ENCODE peak calls at places on chromosomes 1 and 21, in eight cellular contexts. One of them, this sample, is unnamed.

GRCh38 chr1:209427277-209427676 is 156.2 kb upstream of the CAMK1G start:
- DNase-seq in thoracic aorta: no peak
- DNase-seq in effector memory CD8-positive, alpha-beta T cell: no peak
- DNase-seq in stimulated activated CD4-positive, alpha-beta T cell treated with anti-CD3 and anti-CD28 coated beads, Interleukin-12 subunit alpha, Interleukin-12 subunit beta, amount 100 ng/mL, for 4 hours: no peak
- DNase-seq in T-helper 17 cell: no peak
- DNase-seq in EL: no peak
- DNase-seq in sigmoid colon: no peak
- DNase-seq in neural crest cell: no peak
- DNase-seq in this sample: no peak

GRCh38 chr21:34967509-34968289 is 81.4 kb downstream of the RUNX1 start:
- DNase-seq in neural crest cell: no peak
- DNase-seq in effector memory CD8-positive, alpha-beta T cell: no peak
- DNase-seq in T-helper 17 cell: no peak
- DNase-seq in sigmoid colon: no peak
- DNase-seq in stimulated activated CD4-positive, alpha-beta T cell treated with anti-CD3 and anti-CD28 coated beads, Interleukin-12 subunit alpha, Interleukin-12 subunit beta, amount 100 ng/mL, for 4 hours: no peak
- DNase-seq in thoracic aorta: no peak
- DNase-seq in EL: peak
- DNase-seq in this sample: peak

GRCh38 chr1:43557744-43558245 is 27.1 kb downstream of the PTPRF start:
- DNase-seq in effector memory CD8-positive, alpha-beta T cell: no peak
- DNase-seq in sigmoid colon: peak
- DNase-seq in stimulated activated CD4-positive, alpha-beta T cell treated with anti-CD3 and anti-CD28 coated beads, Interleukin-12 subunit alpha, Interleukin-12 subunit beta, amount 100 ng/mL, for 4 hours: no peak
- DNase-seq in EL: no peak
- DNase-seq in thoracic aorta: no peak
- DNase-seq in neural crest cell: no peak
- DNase-seq in T-helper 17 cell: no peak
- DNase-seq in this sample: no peak

GRCh38 chr1:19300211-19300610 is 11.6 kb upstream of the AKR7A3 start:
- DNase-seq in sigmoid colon: peak
- DNase-seq in neural crest cell: no peak
- DNase-seq in effector memory CD8-positive, alpha-beta T cell: no peak
- DNase-seq in thoracic aorta: no peak
- DNase-seq in T-helper 17 cell: no peak
- DNase-seq in EL: no peak
- DNase-seq in stimulated activated CD4-positive, alpha-beta T cell treated with anti-CD3 and anti-CD28 coated beads, Interleukin-12 subunit alpha, Interleukin-12 subunit beta, amount 100 ng/mL, for 4 hours: no peak
- DNase-seq in this sample: no peak

GRCh38 chr1:247224822-247225221 is 31.1 kb upstream of the VN1R5 start:
- DNase-seq in effector memory CD8-positive, alpha-beta T cell: no peak
- DNase-seq in T-helper 17 cell: no peak
- DNase-seq in neural crest cell: no peak
- DNase-seq in thoracic aorta: no peak
- DNase-seq in EL: no peak
- DNase-seq in sigmoid colon: no peak
- DNase-seq in stimulated activated CD4-positive, alpha-beta T cell treated with anti-CD3 and anti-CD28 coated beads, Interleukin-12 subunit alpha, Interleukin-12 subunit beta, amount 100 ng/mL, for 4 hours: no peak
- DNase-seq in this sample: no peak

GRCh38 chr1:202162049-202162417 is 1.6 kb upstream of the PTPN7 start:
- DNase-seq in stimulated activated CD4-positive, alpha-beta T cell treated with anti-CD3 and anti-CD28 coated beads, Interleukin-12 subunit alpha, Interleukin-12 subunit beta, amount 100 ng/mL, for 4 hours: no peak
- DNase-seq in EL: no peak
- DNase-seq in thoracic aorta: no peak
- DNase-seq in effector memory CD8-positive, alpha-beta T cell: no peak
- DNase-seq in sigmoid colon: no peak
- DNase-seq in neural crest cell: no peak
- DNase-seq in T-helper 17 cell: no peak
- DNase-seq in this sample: no peak

GRCh38 chr1:234611799-234612351 is 1.9 kb upstream of the IRF2BP2 start:
- DNase-seq in neural crest cell: no peak
- DNase-seq in EL: no peak
- DNase-seq in effector memory CD8-positive, alpha-beta T cell: peak
- DNase-seq in thoracic aorta: no peak
- DNase-seq in T-helper 17 cell: peak
- DNase-seq in stimulated activated CD4-positive, alpha-beta T cell treated with anti-CD3 and anti-CD28 coated beads, Interleukin-12 subunit alpha, Interleukin-12 subunit beta, amount 100 ng/mL, for 4 hours: no peak
- DNase-seq in sigmoid colon: peak
- DNase-seq in this sample: no peak

GRCh38 chr1:9894115-9894514 is 16.0 kb downstream of the CTNNBIP1 start:
- DNase-seq in effector memory CD8-positive, alpha-beta T cell: no peak
- DNase-seq in stimulated activated CD4-positive, alpha-beta T cell treated with anti-CD3 and anti-CD28 coated beads, Interleukin-12 subunit alpha, Interleukin-12 subunit beta, amount 100 ng/mL, for 4 hours: no peak
- DNase-seq in neural crest cell: no peak
- DNase-seq in sigmoid colon: no peak
- DNase-seq in thoracic aorta: no peak
- DNase-seq in T-helper 17 cell: no peak
- DNase-seq in EL: no peak
- DNase-seq in this sample: peak

GRCh38 chr1:185441608-185442007 is 124.6 kb upstream of the IVNS1ABP start:
- DNase-seq in stimulated activated CD4-positive, alpha-beta T cell treated with anti-CD3 and anti-CD28 coated beads, Interleukin-12 subunit alpha, Interleukin-12 subunit beta, amount 100 ng/mL, for 4 hours: no peak
- DNase-seq in EL: peak
- DNase-seq in T-helper 17 cell: no peak
- DNase-seq in thoracic aorta: no peak
- DNase-seq in effector memory CD8-positive, alpha-beta T cell: no peak
- DNase-seq in neural crest cell: no peak
- DNase-seq in sigmoid colon: no peak
- DNase-seq in this sample: peak

GRCh38 chr1:94650301-94650700 is 108.7 kb upstream of the F3 start:
- DNase-seq in T-helper 17 cell: no peak
- DNase-seq in sigmoid colon: no peak
- DNase-seq in stimulated activated CD4-positive, alpha-beta T cell treated with anti-CD3 and anti-CD28 coated beads, Interleukin-12 subunit alpha, Interleukin-12 subunit beta, amount 100 ng/mL, for 4 hours: no peak
- DNase-seq in neural crest cell: no peak
- DNase-seq in EL: no peak
- DNase-seq in thoracic aorta: no peak
- DNase-seq in effector memory CD8-positive, alpha-beta T cell: no peak
- DNase-seq in this sample: no peak

GRCh38 chr21:46115441-46116188 is 17.7 kb downstream of the COL6A2 start:
- DNase-seq in T-helper 17 cell: no peak
- DNase-seq in effector memory CD8-positive, alpha-beta T cell: no peak
- DNase-seq in EL: no peak
- DNase-seq in sigmoid colon: peak
- DNase-seq in stimulated activated CD4-positive, alpha-beta T cell treated with anti-CD3 and anti-CD28 coated beads, Interleukin-12 subunit alpha, Interleukin-12 subunit beta, amount 100 ng/mL, for 4 hours: no peak
- DNase-seq in neural crest cell: no peak
- DNase-seq in thoracic aorta: no peak
- DNase-seq in this sample: no peak

GRCh38 chr1:2238361-2239055 is 10.4 kb downstream of the SKI start:
- DNase-seq in T-helper 17 cell: no peak
- DNase-seq in neural crest cell: no peak
- DNase-seq in EL: no peak
- DNase-seq in thoracic aorta: no peak
- DNase-seq in sigmoid colon: no peak
- DNase-seq in stimulated activated CD4-positive, alpha-beta T cell treated with anti-CD3 and anti-CD28 coated beads, Interleukin-12 subunit alpha, Interleukin-12 subunit beta, amount 100 ng/mL, for 4 hours: no peak
- DNase-seq in effector memory CD8-positive, alpha-beta T cell: no peak
- DNase-seq in this sample: no peak

This sample was measured in M059J.